ENCODE peak calls at places on chromosome 2, in nine cellular contexts. Z is IMR-90; I is colonic mucosa; C is transverse colon; K is CD8-positive, alpha-beta T cell; L is cardiac fibroblast; E is cardiac muscle cell; F is adrenal gland; W is SK-N-SH. P is an unnamed sample.

GRCh38 chr2:111705711-111706323 is 178.2 kb downstream of the ANAPC1 start:
- DNase-seq in Z (peak), I (no peak), C (peak), K (no peak), L (peak), E (no peak), F (no peak), W (no peak), P (no peak)

GRCh38 chr2:77508511-77508910 is 13.7 kb downstream of the LRRTM4 start:
- DNase-seq in Z (no peak), I (no peak), C (no peak), K (no peak), L (no peak), E (no peak), F (no peak), W (no peak), P (no peak)

GRCh38 chr2:128169094-128169493 is 78.1 kb downstream of the UGGT1 start:
- DNase-seq in Z (no peak), I (no peak), C (no peak), K (no peak), L (no peak), E (no peak), F (no peak), W (no peak), P (no peak)

GRCh38 chr2:42249887-42250286 is 80.7 kb downstream of the EML4 start:
- DNase-seq in Z (no peak), I (peak), C (no peak), K (no peak), L (no peak), E (peak), F (no peak), W (no peak), P (no peak)

GRCh38 chr2:30269771-30270145 is 38.4 kb downstream of the LBH start:
- DNase-seq in Z (no peak), I (no peak), C (no peak), K (no peak), L (no peak), E (no peak), F (no peak), W (no peak), P (no peak)

GRCh38 chr2:221570321-221571107 is 1.6 kb downstream of the EPHA4 start:
- DNase-seq in Z (peak), I (peak), C (peak), K (no peak), L (peak), E (peak), F (no peak), W (peak), P (peak)

GRCh38 chr2:148110184-148110583 is 89.3 kb downstream of the MBD5 start:
- DNase-seq in Z (no peak), I (no peak), C (no peak), K (no peak), L (no peak), E (no peak), F (no peak), W (no peak), P (no peak)

GRCh38 chr2:194314042-194314441 is 1343.0 kb upstream of the SLC39A10 start:
- DNase-seq in Z (no peak), I (no peak), C (no peak), K (no peak), L (no peak), E (no peak), F (no peak), W (no peak), P (no peak)

GRCh38 chr2:135733045-135733444 is 8.6 kb upstream of the UBXN4 start:
- DNase-seq in Z (no peak), I (no peak), C (no peak), K (no peak), L (no peak), E (no peak), F (no peak), W (no peak), P (no peak)

GRCh38 chr2:10668402-10669012 is 21.3 kb downstream of the NOL10 start:
- DNase-seq in Z (peak), I (peak), C (no peak), K (no peak), L (peak), E (peak), F (no peak), W (peak), P (no peak)

GRCh38 chr2:54979645-54980044 is 70.6 kb downstream of the RTN4 start:
- DNase-seq in Z (no peak), I (peak), C (peak), K (no peak), L (no peak), E (no peak), F (no peak), W (no peak), P (no peak)

GRCh38 chr2:238834982-238835381 is 12.9 kb upstream of the TWIST2 start:
- DNase-seq in Z (no peak), I (no peak), C (no peak), K (no peak), L (no peak), E (no peak), F (no peak), W (no peak), P (no peak)

GRCh38 chr2:241602720-241603119 is 34.2 kb downstream of the THAP4 start:
- DNase-seq in Z (no peak), I (no peak), C (no peak), K (no peak), L (no peak), E (no peak), F (no peak), W (no peak), P (no peak)

GRCh38 chr2:43399515-43400245 is 173.3 kb upstream of the ZFP36L2 start:
- DNase-seq in Z (peak), I (no peak), C (no peak), K (no peak), L (peak), E (no peak), F (peak), W (peak), P (no peak)

DNA sequence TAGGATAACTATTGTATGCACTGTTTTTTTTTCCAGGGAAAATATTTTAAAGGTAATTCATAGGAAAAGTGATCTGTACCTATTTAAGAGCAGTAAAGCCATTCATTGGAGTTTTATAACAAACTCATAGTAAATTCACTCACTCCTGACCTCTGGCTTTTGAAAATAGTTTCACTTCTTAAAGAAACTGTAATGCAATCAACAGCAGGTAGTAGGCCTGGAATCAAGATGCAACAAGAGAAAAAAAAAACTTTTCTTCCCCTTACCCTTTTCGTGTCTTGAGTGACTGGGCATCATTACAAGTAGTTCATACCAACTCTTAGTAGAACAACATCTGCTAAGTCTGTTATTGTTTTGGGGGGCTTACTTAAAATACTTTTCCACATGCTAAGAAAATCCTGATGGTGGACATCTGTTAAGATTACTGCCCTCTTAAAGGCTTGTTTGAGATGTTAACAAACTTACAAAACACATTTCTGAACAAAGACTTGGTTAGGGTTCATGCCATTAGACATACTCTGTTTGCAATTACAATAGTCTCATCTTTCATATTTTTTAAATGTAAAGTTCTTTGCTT is 164.2 kb upstream of the FOSL2 start:
- DNase-seq in Z (peak), I (no peak), C (no peak), K (no peak), L (no peak), E (no peak), F (no peak), W (no peak), P (no peak)
- TF ChIP-seq CTCF in Z (peak), I (peak), C (peak), K (peak), L (no peak), E (no peak), F (no peak), W (peak), P (peak)

GRCh38 chr2:71800106-71800809 is 346.9 kb downstream of the DYSF start:
- DNase-seq in Z (no peak), I (no peak), C (no peak), K (no peak), L (no peak), E (no peak), F (no peak), W (no peak), P (no peak)

GRCh38 chr2:71803398-71803797 is 344.3 kb downstream of the CYP26B1 start:
- DNase-seq in Z (no peak), I (no peak), C (no peak), K (no peak), L (no peak), E (no peak), F (no peak), W (no peak), P (no peak)

GRCh38 chr2:71804251-71804650 is 343.4 kb downstream of the CYP26B1 start:
- DNase-seq in Z (no peak), I (no peak), C (no peak), K (no peak), L (no peak), E (peak), F (no peak), W (no peak), P (no peak)

GRCh38 chr2:71802556-71802955 is 345.1 kb downstream of the CYP26B1 start:
- DNase-seq in Z (no peak), I (no peak), C (no peak), K (no peak), L (no peak), E (no peak), F (no peak), W (no peak), P (no peak)

GRCh38 chr2:71801969-71802368 is 345.7 kb downstream of the CYP26B1 start:
- DNase-seq in Z (peak), I (peak), C (peak), K (no peak), L (peak), E (peak), F (peak), W (peak), P (no peak)
- TF ChIP-seq CTCF in Z (peak), I (peak), C (peak), K (no peak), L (peak), E (peak), F (peak), W (peak), P (no peak)

GRCh38 chr2:38045811-38046210 is 30.1 kb downstream of the CYP1B1 start:
- DNase-seq in Z (peak), I (no peak), C (no peak), K (no peak), L (no peak), E (no peak), F (peak), W (no peak), P (no peak)
- TF ChIP-seq CTCF in Z (no peak), I (no peak), C (no peak), K (no peak), L (no peak), E (no peak), F (no peak), W (no peak), P (no peak)

GRCh38 chr2:231548752-231549151 is 18.5 kb upstream of the NMUR1 start:
- DNase-seq in Z (no peak), I (no peak), C (no peak), K (no peak), L (no peak), E (no peak), F (no peak), W (no peak), P (no peak)
- TF ChIP-seq CTCF in Z (no peak), I (no peak), C (no peak), K (no peak), L (no peak), E (no peak), F (no peak), W (no peak), P (no peak)

GRCh38 chr2:96113951-96114350 is 2.4 kb downstream of the ADRA2B start:
- DNase-seq in Z (no peak), I (no peak), C (no peak), K (no peak), L (no peak), E (no peak), F (no peak), W (no peak), P (no peak)

GRCh38 chr2:96112501-96113366 is 3.6 kb downstream of the ADRA2B start:
- DNase-seq in Z (no peak), I (no peak), C (no peak), K (no peak), L (no peak), E (no peak), F (no peak), W (no peak), P (no peak)

GRCh38 chr2:96114546-96114902 is 1.8 kb downstream of the ADRA2B start:
- DNase-seq in Z (no peak), I (no peak), C (no peak), K (no peak), L (no peak), E (no peak), F (no peak), W (no peak), P (no peak)

GRCh38 chr2:96111823-96112500 is 4.4 kb downstream of the ADRA2B start:
- DNase-seq in Z (no peak), I (no peak), C (no peak), K (no peak), L (no peak), E (no peak), F (no peak), W (no peak), P (no peak)

DNA sequence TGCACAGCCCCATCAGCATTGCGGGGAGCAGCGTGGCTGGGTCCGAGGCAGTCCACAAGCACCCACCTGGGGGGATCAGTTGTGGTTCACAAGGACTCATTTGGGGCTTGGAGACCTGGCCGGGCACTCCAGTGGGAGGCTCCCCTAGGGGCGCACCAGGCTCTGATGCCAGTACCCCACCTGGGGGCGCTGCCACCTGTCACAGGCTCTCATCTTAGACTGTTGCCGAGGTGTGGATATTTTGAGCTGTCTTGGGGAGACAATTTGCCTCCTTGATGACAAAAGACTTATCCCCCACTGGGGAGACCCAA is 3.0 kb downstream of the ADRA2B start:
- DNase-seq in Z (no peak), I (no peak), C (no peak), K (no peak), L (no peak), E (no peak), F (no peak), W (no peak), P (no peak)
- TF ChIP-seq CTCF in Z (no peak), I (no peak), C (no peak), K (no peak), L (no peak), E (no peak), F (no peak), W (no peak), P (no peak)

P was measured in natural killer cell.